ENCODE peak calls at places on chromosomes 7 and 10, in eight cellular contexts. One of them, this sample, is unnamed.

GRCh38 chr10:73096041-73096451 is 620 bp downstream of the P4HA1 start:
- DNase-seq in activated B cell treated with CpG ODN at 0.5 μM for 24 hours: peak
- DNase-seq in thoracic aorta: no peak
- DNase-seq in OCI-LY7: peak
- DNase-seq in type B pancreatic cell: peak
- DNase-seq in AG09319: no peak
- DNase-seq in GM06990: peak
- DNase-seq in A549: peak
- DNase-seq in this sample: peak

GRCh38 chr7:56491636-56492425 is 375.6 kb upstream of the NUPR2 start:
- DNase-seq in activated B cell treated with CpG ODN at 0.5 μM for 24 hours: no peak
- DNase-seq in thoracic aorta: no peak
- DNase-seq in OCI-LY7: no peak
- DNase-seq in type B pancreatic cell: no peak
- DNase-seq in AG09319: no peak
- DNase-seq in GM06990: no peak
- DNase-seq in A549: no peak
- DNase-seq in this sample: peak

GRCh38 chr10:71471957-71472365 is 75.2 kb downstream of the CDH23 start:
- DNase-seq in activated B cell treated with CpG ODN at 0.5 μM for 24 hours: no peak
- DNase-seq in thoracic aorta: no peak
- DNase-seq in OCI-LY7: no peak
- DNase-seq in type B pancreatic cell: no peak
- DNase-seq in AG09319: no peak
- DNase-seq in GM06990: no peak
- DNase-seq in A549: no peak
- DNase-seq in this sample: no peak

GRCh38 chr10:77744249-77744648 is 106.6 kb upstream of the KCNMA1 start:
- DNase-seq in activated B cell treated with CpG ODN at 0.5 μM for 24 hours: no peak
- DNase-seq in thoracic aorta: no peak
- DNase-seq in OCI-LY7: no peak
- DNase-seq in type B pancreatic cell: no peak
- DNase-seq in AG09319: no peak
- DNase-seq in GM06990: no peak
- DNase-seq in A549: no peak
- DNase-seq in this sample: no peak

GRCh38 chr10:79412516-79412915 is 32.9 kb downstream of the ZCCHC24 start:
- DNase-seq in activated B cell treated with CpG ODN at 0.5 μM for 24 hours: no peak
- DNase-seq in thoracic aorta: no peak
- DNase-seq in OCI-LY7: no peak
- DNase-seq in type B pancreatic cell: no peak
- DNase-seq in AG09319: no peak
- DNase-seq in GM06990: no peak
- DNase-seq in A549: no peak
- DNase-seq in this sample: no peak

GRCh38 chr10:86974484-86974883 is 6.2 kb downstream of the ADIRF start:
- DNase-seq in activated B cell treated with CpG ODN at 0.5 μM for 24 hours: no peak
- DNase-seq in thoracic aorta: no peak
- DNase-seq in OCI-LY7: no peak
- DNase-seq in type B pancreatic cell: no peak
- DNase-seq in AG09319: no peak
- DNase-seq in GM06990: no peak
- DNase-seq in A549: no peak
- DNase-seq in this sample: no peak

GRCh38 chr7:82616059-82616723 is 172.6 kb upstream of the CACNA2D1 start:
- DNase-seq in activated B cell treated with CpG ODN at 0.5 μM for 24 hours: no peak
- DNase-seq in thoracic aorta: no peak
- DNase-seq in OCI-LY7: no peak
- DNase-seq in type B pancreatic cell: no peak
- DNase-seq in AG09319: no peak
- DNase-seq in GM06990: no peak
- DNase-seq in A549: no peak
- DNase-seq in this sample: no peak

GRCh38 chr10:47383254-47384147 is 592 bp downstream of the ZNF488 start:
- DNase-seq in activated B cell treated with CpG ODN at 0.5 μM for 24 hours: no peak
- DNase-seq in thoracic aorta: no peak
- DNase-seq in OCI-LY7: peak
- DNase-seq in type B pancreatic cell: peak
- DNase-seq in AG09319: no peak
- DNase-seq in GM06990: no peak
- DNase-seq in A549: no peak
- DNase-seq in this sample: no peak

GRCh38 chr10:9339702-9340101 is 1285.2 kb downstream of the GATA3 start:
- DNase-seq in activated B cell treated with CpG ODN at 0.5 μM for 24 hours: no peak
- DNase-seq in thoracic aorta: no peak
- DNase-seq in OCI-LY7: no peak
- DNase-seq in type B pancreatic cell: no peak
- DNase-seq in AG09319: no peak
- DNase-seq in GM06990: no peak
- DNase-seq in A549: no peak
- DNase-seq in this sample: no peak

DNA sequence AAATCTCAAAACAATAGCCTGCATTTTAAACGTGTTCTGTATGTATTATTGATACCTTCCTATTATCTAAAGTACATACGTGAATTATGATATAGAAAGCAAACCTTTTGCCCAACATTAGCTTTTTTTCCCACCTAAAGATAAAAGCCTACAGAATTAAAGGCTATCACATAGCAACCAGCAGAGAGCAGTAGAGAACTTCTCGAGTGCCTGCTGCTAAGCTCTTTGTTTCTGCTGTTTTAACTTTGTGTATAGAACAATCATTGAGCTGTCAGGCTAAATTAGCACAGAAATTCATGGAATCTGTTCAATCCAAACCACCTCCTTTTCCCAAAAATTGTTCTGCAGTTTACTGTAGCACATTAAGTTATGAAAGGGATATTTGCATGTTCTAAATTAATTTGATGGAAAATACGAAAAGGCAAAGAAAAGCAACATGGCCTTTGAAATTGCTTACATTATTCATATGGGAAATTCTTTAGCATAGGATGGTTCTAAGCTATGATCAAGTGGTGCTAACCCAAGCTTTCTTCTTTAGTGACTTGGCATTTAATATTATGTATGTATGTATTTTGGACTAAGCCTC is 1288.5 kb downstream of the GATA3 start:
- DNase-seq in activated B cell treated with CpG ODN at 0.5 μM for 24 hours: no peak
- DNase-seq in thoracic aorta: no peak
- DNase-seq in OCI-LY7: peak
- DNase-seq in type B pancreatic cell: no peak
- DNase-seq in AG09319: no peak
- DNase-seq in GM06990: peak
- DNase-seq in A549: no peak
- DNase-seq in this sample: no peak
- TF ChIP-seq CTCF in activated B cell treated with CpG ODN at 0.5 μM for 24 hours: no peak
- TF ChIP-seq CTCF in thoracic aorta: no peak
- TF ChIP-seq CTCF in OCI-LY7: peak
- TF ChIP-seq CTCF in type B pancreatic cell: peak
- TF ChIP-seq CTCF in AG09319: peak
- TF ChIP-seq CTCF in GM06990: peak
- TF ChIP-seq CTCF in A549: peak
- TF ChIP-seq CTCF in this sample: peak

GRCh38 chr7:112204776-112205347 is 1.3 kb downstream of the DOCK4 start:
- DNase-seq in activated B cell treated with CpG ODN at 0.5 μM for 24 hours: no peak
- DNase-seq in thoracic aorta: no peak
- DNase-seq in OCI-LY7: peak
- DNase-seq in type B pancreatic cell: no peak
- DNase-seq in AG09319: no peak
- DNase-seq in GM06990: no peak
- DNase-seq in A549: peak
- DNase-seq in this sample: no peak

GRCh38 chr7:112205348-112206237 is 606 bp downstream of the DOCK4 start:
- DNase-seq in activated B cell treated with CpG ODN at 0.5 μM for 24 hours: peak
- DNase-seq in thoracic aorta: no peak
- DNase-seq in OCI-LY7: peak
- DNase-seq in type B pancreatic cell: peak
- DNase-seq in AG09319: peak
- DNase-seq in GM06990: peak
- DNase-seq in A549: peak
- DNase-seq in this sample: peak

GRCh38 chr7:112207765-112208164 is 1.3 kb downstream of the ZNF277 start:
- DNase-seq in activated B cell treated with CpG ODN at 0.5 μM for 24 hours: no peak
- DNase-seq in thoracic aorta: no peak
- DNase-seq in OCI-LY7: no peak
- DNase-seq in type B pancreatic cell: no peak
- DNase-seq in AG09319: no peak
- DNase-seq in GM06990: no peak
- DNase-seq in A549: no peak
- DNase-seq in this sample: no peak

GRCh38 chr7:112207106-112207592 is 654 bp downstream of the ZNF277 start:
- DNase-seq in activated B cell treated with CpG ODN at 0.5 μM for 24 hours: no peak
- DNase-seq in thoracic aorta: no peak
- DNase-seq in OCI-LY7: peak
- DNase-seq in type B pancreatic cell: no peak
- DNase-seq in AG09319: no peak
- DNase-seq in GM06990: no peak
- DNase-seq in A549: peak
- DNase-seq in this sample: no peak

DNA sequence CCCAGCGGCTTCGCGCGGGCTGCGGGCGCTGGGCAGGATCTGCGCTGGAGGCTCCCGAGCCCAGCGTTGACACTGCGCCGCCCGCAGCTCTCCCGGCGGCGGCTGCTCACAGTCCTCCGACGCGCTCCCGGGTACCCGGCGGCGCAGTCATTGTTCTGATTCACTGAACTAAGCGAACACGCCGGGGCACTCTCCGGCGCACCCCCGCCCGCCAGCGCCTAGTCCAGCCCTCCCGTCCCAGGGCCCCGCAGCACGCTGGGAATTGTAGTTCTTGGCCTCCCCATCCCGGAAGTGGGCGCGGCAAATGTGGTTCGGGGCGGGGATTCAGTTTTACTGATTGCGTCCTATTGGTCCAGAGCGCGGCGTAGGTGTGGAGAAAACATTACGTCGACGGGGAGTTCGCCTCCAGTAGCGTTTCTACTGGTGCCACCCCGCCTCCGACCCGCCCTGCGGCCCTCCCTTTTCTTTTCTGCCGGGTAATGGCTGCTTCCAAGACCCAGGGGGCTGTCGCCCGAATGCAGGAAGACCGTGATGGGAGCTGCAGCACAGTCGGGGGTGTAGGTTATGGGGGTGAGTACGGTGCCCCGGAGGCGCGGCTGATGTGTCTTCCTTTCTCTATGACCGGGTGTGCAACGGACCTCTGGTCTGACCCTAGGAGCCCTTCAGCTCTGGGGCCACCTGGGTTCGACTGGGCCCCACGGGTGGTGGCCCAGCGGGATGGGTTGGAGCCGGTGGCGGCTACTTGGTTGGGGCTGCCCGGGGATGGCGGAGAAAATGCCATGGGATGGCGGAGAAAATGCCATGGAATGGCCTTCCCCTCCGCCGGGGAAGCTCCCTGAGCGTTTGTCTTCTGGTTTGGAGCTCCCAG is at the start of the genes DOCK4 and ZNF277:
- DNase-seq in activated B cell treated with CpG ODN at 0.5 μM for 24 hours: peak
- DNase-seq in thoracic aorta: peak
- DNase-seq in OCI-LY7: peak
- DNase-seq in type B pancreatic cell: peak
- DNase-seq in AG09319: peak
- DNase-seq in GM06990: peak
- DNase-seq in A549: peak
- DNase-seq in this sample: peak
- TF ChIP-seq CTCF in activated B cell treated with CpG ODN at 0.5 μM for 24 hours: no peak
- TF ChIP-seq CTCF in thoracic aorta: peak
- TF ChIP-seq CTCF in OCI-LY7: no peak
- TF ChIP-seq CTCF in type B pancreatic cell: peak
- TF ChIP-seq CTCF in AG09319: no peak
- TF ChIP-seq CTCF in GM06990: no peak
- TF ChIP-seq CTCF in A549: no peak
- TF ChIP-seq CTCF in this sample: no peak

GRCh38 chr7:158329014-158329610 is 258.5 kb downstream of the PTPRN2 start:
- DNase-seq in activated B cell treated with CpG ODN at 0.5 μM for 24 hours: no peak
- DNase-seq in thoracic aorta: no peak
- DNase-seq in OCI-LY7: no peak
- DNase-seq in type B pancreatic cell: peak
- DNase-seq in AG09319: no peak
- DNase-seq in GM06990: no peak
- DNase-seq in A549: no peak
- DNase-seq in this sample: peak

GRCh38 chr7:158328376-158329013 is 259.1 kb downstream of the PTPRN2 start:
- DNase-seq in activated B cell treated with CpG ODN at 0.5 μM for 24 hours: no peak
- DNase-seq in thoracic aorta: no peak
- DNase-seq in OCI-LY7: no peak
- DNase-seq in type B pancreatic cell: no peak
- DNase-seq in AG09319: no peak
- DNase-seq in GM06990: no peak
- DNase-seq in A549: no peak
- DNase-seq in this sample: peak

GRCh38 chr7:158325530-158326381 is 261.9 kb downstream of the PTPRN2 start:
- DNase-seq in activated B cell treated with CpG ODN at 0.5 μM for 24 hours: no peak
- DNase-seq in thoracic aorta: no peak
- DNase-seq in OCI-LY7: no peak
- DNase-seq in type B pancreatic cell: peak
- DNase-seq in AG09319: no peak
- DNase-seq in GM06990: no peak
- DNase-seq in A549: no peak
- DNase-seq in this sample: peak

GRCh38 chr7:158327571-158328180 is 259.9 kb downstream of the PTPRN2 start:
- DNase-seq in activated B cell treated with CpG ODN at 0.5 μM for 24 hours: no peak
- DNase-seq in thoracic aorta: no peak
- DNase-seq in OCI-LY7: no peak
- DNase-seq in type B pancreatic cell: no peak
- DNase-seq in AG09319: no peak
- DNase-seq in GM06990: no peak
- DNase-seq in A549: no peak
- DNase-seq in this sample: peak

DNA sequence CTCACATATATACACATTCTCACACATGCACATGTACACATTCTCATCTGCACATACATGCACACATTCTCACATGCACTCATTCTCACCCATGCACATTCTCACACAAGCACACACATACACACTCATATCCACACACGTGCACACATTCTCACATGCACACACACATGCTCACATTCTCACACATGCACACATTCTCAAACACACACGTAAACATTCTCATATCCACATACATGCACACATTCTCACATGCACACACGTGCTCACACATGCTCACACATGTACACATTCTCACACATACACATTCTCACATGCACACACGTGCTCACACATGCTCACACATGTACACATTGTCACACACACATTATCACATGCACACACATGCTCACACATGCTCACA is 260.6 kb downstream of the PTPRN2 start:
- DNase-seq in activated B cell treated with CpG ODN at 0.5 μM for 24 hours: no peak
- DNase-seq in thoracic aorta: no peak
- DNase-seq in OCI-LY7: no peak
- DNase-seq in type B pancreatic cell: no peak
- DNase-seq in AG09319: no peak
- DNase-seq in GM06990: no peak
- DNase-seq in A549: no peak
- DNase-seq in this sample: no peak
- TF ChIP-seq CTCF in activated B cell treated with CpG ODN at 0.5 μM for 24 hours: no peak
- TF ChIP-seq CTCF in thoracic aorta: no peak
- TF ChIP-seq CTCF in OCI-LY7: no peak
- TF ChIP-seq CTCF in type B pancreatic cell: no peak
- TF ChIP-seq CTCF in AG09319: no peak
- TF ChIP-seq CTCF in GM06990: no peak
- TF ChIP-seq CTCF in A549: no peak
- TF ChIP-seq CTCF in this sample: no peak

DNA sequence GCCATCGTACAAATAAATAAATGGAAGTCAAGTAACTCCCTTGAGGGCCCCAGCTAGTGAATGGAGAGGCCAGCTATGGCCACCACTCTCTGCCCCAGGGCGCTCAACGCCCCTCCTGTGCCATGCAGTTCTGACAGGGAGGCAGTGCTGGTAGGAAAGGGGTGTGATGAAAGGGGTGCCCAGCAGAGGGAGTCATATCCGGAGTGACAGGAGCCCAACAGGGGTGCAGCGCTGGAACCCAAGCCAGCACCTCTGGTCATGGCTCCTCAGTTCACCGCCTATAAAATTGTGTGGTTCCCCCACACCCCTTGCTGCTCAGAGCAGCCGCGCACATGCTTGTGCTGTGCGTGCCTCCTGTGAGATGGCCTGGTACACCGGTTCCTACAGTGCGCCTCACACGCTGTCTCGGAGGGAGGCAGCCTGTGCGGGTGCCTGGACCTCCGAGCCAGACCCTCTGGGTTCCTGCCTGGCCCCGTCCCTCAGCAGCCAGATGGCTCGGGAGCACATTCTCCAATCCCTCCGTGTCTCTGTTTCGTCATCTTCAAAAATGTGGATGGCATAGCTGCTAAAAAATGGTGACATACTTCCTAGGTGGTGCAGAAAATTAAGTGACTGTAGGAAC is 125.6 kb downstream of the EGFR start:
- DNase-seq in activated B cell treated with CpG ODN at 0.5 μM for 24 hours: no peak
- DNase-seq in thoracic aorta: no peak
- DNase-seq in OCI-LY7: no peak
- DNase-seq in type B pancreatic cell: no peak
- DNase-seq in AG09319: no peak
- DNase-seq in GM06990: no peak
- DNase-seq in A549: peak
- DNase-seq in this sample: no peak
- TF ChIP-seq CTCF in activated B cell treated with CpG ODN at 0.5 μM for 24 hours: no peak
- TF ChIP-seq CTCF in thoracic aorta: no peak
- TF ChIP-seq CTCF in OCI-LY7: peak
- TF ChIP-seq CTCF in type B pancreatic cell: peak
- TF ChIP-seq CTCF in AG09319: peak
- TF ChIP-seq CTCF in GM06990: peak
- TF ChIP-seq CTCF in A549: peak
- TF ChIP-seq CTCF in this sample: peak

This sample was measured in osteocyte.